ENCODE peak calls at places on chromosomes 12 and 14, in eight cellular contexts. I, Q, Z, V, M, E, A and D are unnamed samples.

GRCh38 chr12:50780016-50780415 is 16.1 kb downstream of the ATF1 start:
- DNase-seq in I (no peak), Q (no peak), Z (no peak), V (no peak), M (no peak), E (no peak), A (no peak), D (no peak)

GRCh38 chr12:59808317-59808910 is 212.6 kb downstream of the SLC16A7 start:
- DNase-seq in I (peak; percentile 36), Q (peak; percentile 45), Z (no peak), V (no peak), M (peak; percentile 60), E (peak; percentile 52), A (peak; percentile 46), D (no peak)

GRCh38 chr14:68380304-68380840 is 412.5 kb downstream of the ZFP36L1 start:
- DNase-seq in I (no peak), Q (peak; percentile 87), Z (no peak), V (peak; percentile 40), M (no peak), E (no peak), A (no peak), D (no peak)

GRCh38 chr12:59085680-59086079 is 165.4 kb upstream of the LRIG3 start:
- DNase-seq in I (no peak), Q (no peak), Z (no peak), V (no peak), M (no peak), E (no peak), A (no peak), D (no peak)

GRCh38 chr12:69415471-69416275 is 54.5 kb upstream of the FRS2 start:
- DNase-seq in I (peak; percentile 41), Q (peak; percentile 29), Z (no peak), V (peak; percentile 63), M (peak; percentile 87), E (peak; percentile 79), A (peak; percentile 70), D (peak; percentile 51)

GRCh38 chr12:100612557-100612956 is 39.1 kb downstream of the GAS2L3 start:
- DNase-seq in I (no peak), Q (no peak), Z (no peak), V (no peak), M (no peak), E (no peak), A (no peak), D (no peak)

GRCh38 chr12:126545411-126545810 is 1480.2 kb downstream of the AACS start:
- DNase-seq in I (no peak), Q (no peak), Z (no peak), V (no peak), M (no peak), E (no peak), A (no peak), D (no peak)

GRCh38 chr12:105092336-105092735 is 8.1 kb upstream of the ALDH1L2 start:
- DNase-seq in I (no peak), Q (no peak), Z (no peak), V (no peak), M (no peak), E (no peak), A (peak; percentile 47), D (no peak)

GRCh38 chr14:72754949-72755348 is 139.0 kb downstream of the DPF3 start:
- DNase-seq in I (no peak), Q (no peak), Z (no peak), V (no peak), M (no peak), E (no peak), A (no peak), D (no peak)

GRCh38 chr12:76446090-76446489 is 97.9 kb upstream of the BBS10 start:
- DNase-seq in I (no peak), Q (no peak), Z (no peak), V (no peak), M (no peak), E (no peak), A (no peak), D (no peak)

GRCh38 chr14:31363331-31364073 is 56.8 kb downstream of the HEATR5A start:
- DNase-seq in I (no peak), Q (no peak), Z (no peak), V (no peak), M (no peak), E (no peak), A (no peak), D (no peak)

GRCh38 chr12:58086930-58087329 is 145.6 kb downstream of the ATP23 start:
- DNase-seq in I (no peak), Q (no peak), Z (no peak), V (no peak), M (no peak), E (no peak), A (no peak), D (no peak)

GRCh38 chr12:7001921-7002591 is 16.2 kb downstream of the LPCAT3 start:
- DNase-seq in I (no peak), Q (no peak), Z (no peak), V (no peak), M (no peak), E (no peak), A (no peak), D (no peak)

GRCh38 chr12:63963863-63964262 is 119.4 kb downstream of the SRGAP1 start:
- DNase-seq in I (no peak), Q (no peak), Z (no peak), V (no peak), M (no peak), E (no peak), A (no peak), D (no peak)

GRCh38 chr12:26251600-26251999 is 56.2 kb downstream of the SSPN start:
- DNase-seq in I (no peak), Q (no peak), Z (no peak), V (peak; percentile 49), M (no peak), E (no peak), A (no peak), D (peak; percentile 68)

GRCh38 chr12:19833775-19834501 is 394.6 kb downstream of the AEBP2 start:
- DNase-seq in I (peak; percentile 84), Q (peak; percentile 45), Z (no peak), V (no peak), M (peak; percentile 11), E (no peak), A (no peak), D (no peak)

GRCh38 chr14:90615444-90616095 is 200.7 kb downstream of the TTC7B start:
- DNase-seq in I (no peak), Q (no peak), Z (no peak), V (no peak), M (no peak), E (no peak), A (no peak), D (no peak)

GRCh38 chr14:65431951-65432350 is 19.4 kb downstream of the FUT8 start:
- DNase-seq in I (no peak), Q (no peak), Z (no peak), V (no peak), M (no peak), E (no peak), A (no peak), D (no peak)

GRCh38 chr14:34450958-34451357 is 11.1 kb downstream of the SPTSSA start:
- DNase-seq in I (no peak), Q (no peak), Z (no peak), V (no peak), M (no peak), E (no peak), A (no peak), D (no peak)

GRCh38 chr12:21775130-21775920 is 819 bp upstream of the KCNJ8 start:
- DNase-seq in I (no peak), Q (no peak), Z (no peak), V (no peak), M (no peak), E (no peak), A (no peak), D (no peak)

GRCh38 chr12:20731274-20731673 is 36.1 kb downstream of the SLCO1C1 start:
- DNase-seq in I (no peak), Q (no peak), Z (no peak), V (no peak), M (no peak), E (no peak), A (no peak), D (no peak)

GRCh38 chr14:68397371-68397779 is 395.5 kb downstream of the ZFP36L1 start:
- DNase-seq in I (no peak), Q (no peak), Z (no peak), V (peak; percentile 75), M (no peak), E (peak; percentile 76), A (no peak), D (peak; percentile 50)

GRCh38 chr12:97300921-97301320 is 161.7 kb upstream of the RMST start:
- DNase-seq in I (no peak), Q (no peak), Z (no peak), V (no peak), M (no peak), E (no peak), A (no peak), D (no peak)

GRCh38 chr12:92078167-92079053 is 67.2 kb downstream of the BTG1 start:
- DNase-seq in I (no peak), Q (no peak), Z (no peak), V (no peak), M (peak; percentile 96), E (no peak), A (no peak), D (peak; percentile 11)

GRCh38 chr12:130124106-130124505 is 38.2 kb upstream of the FZD10 start:
- DNase-seq in I (no peak), Q (no peak), Z (no peak), V (no peak), M (no peak), E (no peak), A (no peak), D (no peak)

GRCh38 chr12:2886768-2887450 is 3.8 kb upstream of the TULP3 start:
- DNase-seq in I (no peak), Q (no peak), Z (no peak), V (no peak), M (no peak), E (no peak), A (no peak), D (no peak)

GRCh38 chr12:46959484-46959883 is 119.9 kb upstream of the PCED1B start:
- DNase-seq in I (no peak), Q (no peak), Z (no peak), V (no peak), M (peak; percentile 93), E (no peak), A (no peak), D (no peak)

GRCh38 chr12:57101892-57102695 is 9.1 kb downstream of the STAT6 start:
- DNase-seq in I (no peak), Q (no peak), Z (no peak), V (no peak), M (peak; percentile 60), E (no peak), A (peak; percentile 10), D (no peak)

GRCh38 chr12:131105736-131106356 is 152.1 kb downstream of the ADGRD1 start:
- DNase-seq in I (peak; percentile 92), Q (peak; percentile 55), Z (peak; percentile 5), V (no peak), M (no peak), E (peak; percentile 64), A (no peak), D (peak; percentile 14)

GRCh38 chr12:6772331-6772695 is at the start of gene LAG3:
- DNase-seq in I (no peak), Q (no peak), Z (peak; percentile 44), V (no peak), M (no peak), E (no peak), A (peak; percentile 25), D (peak; percentile 60)

GRCh38 chr14:74612346-74613021 is 447 bp upstream of the LTBP2 start:
- DNase-seq in I (peak; percentile 85), Q (peak; percentile 83), Z (peak; percentile 60), V (peak; percentile 72), M (peak; percentile 88), E (peak; percentile 68), A (peak; percentile 93), D (peak; percentile 89)

GRCh38 chr12:116236148-116236731 is 41.3 kb downstream of the MED13L start:
- DNase-seq in I (peak; percentile 75), Q (peak; percentile 60), Z (peak; percentile 30), V (peak; percentile 34), M (peak; percentile 74), E (peak; percentile 77), A (peak; percentile 30), D (no peak)

GRCh38 chr14:72965249-72965648 is 39.0 kb downstream of the DCAF4 start:
- DNase-seq in I (peak; percentile 23), Q (no peak), Z (no peak), V (no peak), M (peak; percentile 67), E (no peak), A (no peak), D (no peak)

GRCh38 chr12:58576965-58577364 is 343.3 kb downstream of the LRIG3 start:
- DNase-seq in I (no peak), Q (no peak), Z (no peak), V (no peak), M (no peak), E (no peak), A (no peak), D (no peak)